ENCODE peak calls at places on chromosomes 4 and X, in ten cellular contexts. One of them, this sample, is unnamed. For H3K4me1, the result is how much of the 10 kb centered on the place peaks cover.

GRCh38 chrX:47138171-47138570 is 6.3 kb downstream of the NDUFB11 start:
- DNase-seq in cardiac muscle cell: no peak
- DNase-seq in right atrium auricular region: no peak
- DNase-seq in upper lobe of right lung: no peak
- DNase-seq in CD8-positive, alpha-beta T cell: no peak
- DNase-seq in neuronal stem cell: no peak
- DNase-seq in fibroblast of lung: no peak
- DNase-seq in thyroid gland: peak
- DNase-seq in stomach: no peak
- DNase-seq in HCT116: no peak
- DNase-seq in this sample: no peak

GRCh38 chrX:41737065-41737464 is 13.1 kb downstream of the GPR82 start:
- DNase-seq in cardiac muscle cell: no peak
- DNase-seq in thyroid gland: no peak
- DNase-seq in stomach: no peak
- DNase-seq in neuronal stem cell: no peak
- DNase-seq in HCT116: no peak
- DNase-seq in fibroblast of lung: no peak
- DNase-seq in CD8-positive, alpha-beta T cell: no peak
- DNase-seq in upper lobe of right lung: no peak
- DNase-seq in right atrium auricular region: no peak
- DNase-seq in this sample: no peak

GRCh38 chr4:26884486-26884988 is 23.9 kb downstream of the STIM2 start:
- DNase-seq in neuronal stem cell: no peak
- DNase-seq in HCT116: no peak
- DNase-seq in thyroid gland: no peak
- DNase-seq in upper lobe of right lung: no peak
- DNase-seq in fibroblast of lung: no peak
- DNase-seq in CD8-positive, alpha-beta T cell: no peak
- DNase-seq in stomach: no peak
- DNase-seq in cardiac muscle cell: peak
- DNase-seq in right atrium auricular region: no peak
- DNase-seq in this sample: no peak

GRCh38 chrX:97895751-97896150 is 1012.0 kb downstream of the RPA4 start:
- DNase-seq in upper lobe of right lung: no peak
- DNase-seq in cardiac muscle cell: no peak
- DNase-seq in fibroblast of lung: peak
- DNase-seq in HCT116: no peak
- DNase-seq in thyroid gland: no peak
- DNase-seq in stomach: no peak
- DNase-seq in CD8-positive, alpha-beta T cell: no peak
- DNase-seq in neuronal stem cell: no peak
- DNase-seq in right atrium auricular region: no peak
- DNase-seq in this sample: peak

GRCh38 chr4:145481164-145481941 is at the start of gene SMAD1:
- DNase-seq in neuronal stem cell: peak
- DNase-seq in right atrium auricular region: peak
- DNase-seq in thyroid gland: peak
- DNase-seq in cardiac muscle cell: peak
- DNase-seq in HCT116: peak
- DNase-seq in CD8-positive, alpha-beta T cell: no peak
- DNase-seq in upper lobe of right lung: peak
- DNase-seq in fibroblast of lung: peak
- DNase-seq in stomach: peak
- DNase-seq in this sample: peak

GRCh38 chr4:183601381-183601780 is 57.6 kb downstream of the RWDD4 start:
- DNase-seq in right atrium auricular region: no peak
- DNase-seq in fibroblast of lung: no peak
- DNase-seq in neuronal stem cell: no peak
- DNase-seq in stomach: no peak
- DNase-seq in upper lobe of right lung: no peak
- DNase-seq in HCT116: no peak
- DNase-seq in CD8-positive, alpha-beta T cell: no peak
- DNase-seq in thyroid gland: no peak
- DNase-seq in cardiac muscle cell: no peak
- DNase-seq in this sample: no peak

GRCh38 chr4:101761405-101761804 is 29.1 kb upstream of the BANK1 start:
- DNase-seq in right atrium auricular region: no peak
- DNase-seq in CD8-positive, alpha-beta T cell: no peak
- DNase-seq in HCT116: no peak
- DNase-seq in thyroid gland: no peak
- DNase-seq in fibroblast of lung: no peak
- DNase-seq in upper lobe of right lung: no peak
- DNase-seq in neuronal stem cell: no peak
- DNase-seq in stomach: no peak
- DNase-seq in cardiac muscle cell: no peak
- DNase-seq in this sample: no peak

GRCh38 chr4:152810715-152811287 is 31.0 kb downstream of the ARFIP1 start:
- DNase-seq in thyroid gland: no peak
- DNase-seq in cardiac muscle cell: no peak
- DNase-seq in right atrium auricular region: no peak
- DNase-seq in stomach: no peak
- DNase-seq in neuronal stem cell: no peak
- DNase-seq in CD8-positive, alpha-beta T cell: no peak
- DNase-seq in HCT116: no peak
- DNase-seq in fibroblast of lung: no peak
- DNase-seq in upper lobe of right lung: no peak
- DNase-seq in this sample: no peak

GRCh38 chr4:100340534-100341364 is 150.5 kb upstream of the DDIT4L start:
- DNase-seq in fibroblast of lung: peak
- DNase-seq in stomach: no peak
- DNase-seq in upper lobe of right lung: no peak
- DNase-seq in cardiac muscle cell: no peak
- DNase-seq in HCT116: no peak
- DNase-seq in CD8-positive, alpha-beta T cell: no peak
- DNase-seq in neuronal stem cell: no peak
- DNase-seq in right atrium auricular region: no peak
- DNase-seq in thyroid gland: no peak
- DNase-seq in this sample: peak

GRCh38 chr4:90730752-90731151 is 603.6 kb downstream of the CCSER1 start:
- DNase-seq in HCT116: no peak
- DNase-seq in right atrium auricular region: no peak
- DNase-seq in fibroblast of lung: no peak
- DNase-seq in stomach: no peak
- DNase-seq in neuronal stem cell: no peak
- DNase-seq in cardiac muscle cell: no peak
- DNase-seq in thyroid gland: no peak
- DNase-seq in upper lobe of right lung: no peak
- DNase-seq in CD8-positive, alpha-beta T cell: no peak
- DNase-seq in this sample: no peak

GRCh38 chr4:5635826-5636196 is 72.5 kb downstream of the EVC2 start:
- DNase-seq in right atrium auricular region: no peak
- DNase-seq in upper lobe of right lung: no peak
- DNase-seq in CD8-positive, alpha-beta T cell: no peak
- DNase-seq in stomach: no peak
- DNase-seq in thyroid gland: no peak
- DNase-seq in cardiac muscle cell: no peak
- DNase-seq in fibroblast of lung: peak
- DNase-seq in neuronal stem cell: no peak
- DNase-seq in HCT116: no peak
- DNase-seq in this sample: peak

GRCh38 chrX:49072712-49073095 is 1.1 kb downstream of the PRAF2 start:
- DNase-seq in upper lobe of right lung: no peak
- DNase-seq in fibroblast of lung: no peak
- DNase-seq in CD8-positive, alpha-beta T cell: no peak
- DNase-seq in neuronal stem cell: no peak
- DNase-seq in right atrium auricular region: no peak
- DNase-seq in cardiac muscle cell: no peak
- DNase-seq in HCT116: no peak
- DNase-seq in thyroid gland: no peak
- DNase-seq in stomach: no peak
- DNase-seq in this sample: peak

GRCh38 chr4:152540941-152541340 is 5.0 kb upstream of the FBXW7 start:
- DNase-seq in fibroblast of lung: no peak
- DNase-seq in stomach: no peak
- DNase-seq in thyroid gland: no peak
- DNase-seq in CD8-positive, alpha-beta T cell: no peak
- DNase-seq in HCT116: no peak
- DNase-seq in neuronal stem cell: no peak
- DNase-seq in right atrium auricular region: no peak
- DNase-seq in upper lobe of right lung: no peak
- DNase-seq in cardiac muscle cell: no peak
- DNase-seq in this sample: no peak

GRCh38 chr4:71229477-71230257 is 109.2 kb upstream of the SLC4A4 start:
- DNase-seq in stomach: peak
- DNase-seq in CD8-positive, alpha-beta T cell: no peak
- DNase-seq in HCT116: peak
- DNase-seq in cardiac muscle cell: peak
- DNase-seq in fibroblast of lung: peak
- DNase-seq in right atrium auricular region: no peak
- DNase-seq in upper lobe of right lung: no peak
- DNase-seq in neuronal stem cell: peak
- DNase-seq in thyroid gland: peak
- DNase-seq in this sample: peak

GRCh38 chr4:25180524-25181131 is 20.4 kb upstream of the SEPSECS start:
- DNase-seq in CD8-positive, alpha-beta T cell: no peak
- DNase-seq in HCT116: peak
- DNase-seq in cardiac muscle cell: peak
- DNase-seq in stomach: peak
- DNase-seq in neuronal stem cell: peak
- DNase-seq in fibroblast of lung: peak
- DNase-seq in thyroid gland: peak
- DNase-seq in upper lobe of right lung: no peak
- DNase-seq in right atrium auricular region: no peak
- DNase-seq in this sample: peak

GRCh38 chr4:41655177-41655576 is 93.3 kb downstream of the PHOX2B start:
- DNase-seq in thyroid gland: no peak
- DNase-seq in cardiac muscle cell: no peak
- DNase-seq in stomach: no peak
- DNase-seq in upper lobe of right lung: no peak
- DNase-seq in neuronal stem cell: no peak
- DNase-seq in HCT116: no peak
- DNase-seq in fibroblast of lung: peak
- DNase-seq in right atrium auricular region: no peak
- DNase-seq in CD8-positive, alpha-beta T cell: no peak
- DNase-seq in this sample: no peak

GRCh38 chr4:7938513-7939376 is 916 bp downstream of the AFAP1 start:
- DNase-seq in thyroid gland: peak
- DNase-seq in CD8-positive, alpha-beta T cell: no peak
- DNase-seq in upper lobe of right lung: no peak
- DNase-seq in cardiac muscle cell: peak
- DNase-seq in right atrium auricular region: peak
- DNase-seq in neuronal stem cell: no peak
- DNase-seq in fibroblast of lung: no peak
- DNase-seq in stomach: peak
- DNase-seq in HCT116: no peak
- DNase-seq in this sample: peak
- H3K4me1 ChIP-seq in thyroid gland: under half
- H3K4me1 ChIP-seq in CD8-positive, alpha-beta T cell: under half
- H3K4me1 ChIP-seq in upper lobe of right lung: under half
- H3K4me1 ChIP-seq in cardiac muscle cell: under half
- H3K4me1 ChIP-seq in right atrium auricular region: under half
- H3K4me1 ChIP-seq in neuronal stem cell: under half
- H3K4me1 ChIP-seq in fibroblast of lung: under half
- H3K4me1 ChIP-seq in stomach: under half
- H3K4me1 ChIP-seq in HCT116: under half
- H3K4me1 ChIP-seq in this sample: half or more

DNA sequence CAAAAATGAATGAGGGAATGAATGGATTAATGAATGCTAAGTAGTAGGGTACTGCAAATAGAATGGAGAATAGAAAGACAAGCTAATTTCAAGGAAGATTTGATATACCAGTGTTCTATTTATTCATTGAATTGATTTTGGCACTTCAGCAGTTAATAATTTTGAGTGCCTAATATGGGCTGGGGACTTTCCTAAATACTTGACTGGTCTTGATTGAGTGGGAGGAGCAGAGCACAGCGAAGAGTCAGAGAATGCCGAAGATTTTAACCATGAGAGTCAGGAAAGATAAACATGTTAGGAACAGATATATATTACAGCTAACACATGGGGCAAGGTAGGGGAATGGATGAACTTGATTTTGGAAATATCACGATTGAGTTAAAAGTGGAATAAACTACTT is 10.6 kb downstream of the IL15 start:
- DNase-seq in CD8-positive, alpha-beta T cell: no peak
- DNase-seq in HCT116: no peak
- DNase-seq in neuronal stem cell: no peak
- DNase-seq in fibroblast of lung: peak
- DNase-seq in cardiac muscle cell: no peak
- DNase-seq in upper lobe of right lung: no peak
- DNase-seq in thyroid gland: no peak
- DNase-seq in stomach: no peak
- DNase-seq in right atrium auricular region: no peak
- DNase-seq in this sample: no peak
- H3K4me1 ChIP-seq in CD8-positive, alpha-beta T cell: under half
- H3K4me1 ChIP-seq in HCT116: under half
- H3K4me1 ChIP-seq in neuronal stem cell: under half
- H3K4me1 ChIP-seq in fibroblast of lung: under half
- H3K4me1 ChIP-seq in cardiac muscle cell: under half
- H3K4me1 ChIP-seq in upper lobe of right lung: under half
- H3K4me1 ChIP-seq in thyroid gland: under half
- H3K4me1 ChIP-seq in stomach: under half
- H3K4me1 ChIP-seq in right atrium auricular region: under half
- H3K4me1 ChIP-seq in this sample: under half

DNA sequence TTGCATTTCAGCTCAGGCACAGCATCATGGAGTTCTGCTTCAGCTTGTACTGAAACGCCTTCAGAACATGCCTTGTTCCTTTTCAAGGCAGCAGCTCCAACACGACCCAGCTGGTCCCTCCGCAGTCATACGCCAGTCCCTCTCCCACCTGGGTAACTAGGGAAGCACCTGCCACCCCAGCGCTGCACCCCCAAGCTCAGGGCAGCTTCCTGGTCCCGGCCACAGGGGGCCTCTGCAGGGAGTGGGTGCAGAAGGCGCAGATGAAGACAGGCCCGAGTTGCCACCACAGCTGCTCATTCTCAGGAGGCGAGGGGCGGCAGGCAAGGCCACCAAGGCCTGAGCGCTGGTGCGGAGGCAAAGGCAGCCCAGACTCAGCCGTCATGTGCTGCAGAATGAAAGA is 21.8 kb downstream of the WDR1 start:
- DNase-seq in thyroid gland: no peak
- DNase-seq in CD8-positive, alpha-beta T cell: no peak
- DNase-seq in cardiac muscle cell: no peak
- DNase-seq in fibroblast of lung: no peak
- DNase-seq in neuronal stem cell: no peak
- DNase-seq in stomach: no peak
- DNase-seq in HCT116: no peak
- DNase-seq in upper lobe of right lung: no peak
- DNase-seq in right atrium auricular region: no peak
- DNase-seq in this sample: no peak
- H3K4me1 ChIP-seq in thyroid gland: under half
- H3K4me1 ChIP-seq in CD8-positive, alpha-beta T cell: half or more
- H3K4me1 ChIP-seq in cardiac muscle cell: half or more
- H3K4me1 ChIP-seq in fibroblast of lung: half or more
- H3K4me1 ChIP-seq in neuronal stem cell: under half
- H3K4me1 ChIP-seq in stomach: half or more
- H3K4me1 ChIP-seq in HCT116: half or more
- H3K4me1 ChIP-seq in upper lobe of right lung: half or more
- H3K4me1 ChIP-seq in right atrium auricular region: under half
- H3K4me1 ChIP-seq in this sample: under half

DNA sequence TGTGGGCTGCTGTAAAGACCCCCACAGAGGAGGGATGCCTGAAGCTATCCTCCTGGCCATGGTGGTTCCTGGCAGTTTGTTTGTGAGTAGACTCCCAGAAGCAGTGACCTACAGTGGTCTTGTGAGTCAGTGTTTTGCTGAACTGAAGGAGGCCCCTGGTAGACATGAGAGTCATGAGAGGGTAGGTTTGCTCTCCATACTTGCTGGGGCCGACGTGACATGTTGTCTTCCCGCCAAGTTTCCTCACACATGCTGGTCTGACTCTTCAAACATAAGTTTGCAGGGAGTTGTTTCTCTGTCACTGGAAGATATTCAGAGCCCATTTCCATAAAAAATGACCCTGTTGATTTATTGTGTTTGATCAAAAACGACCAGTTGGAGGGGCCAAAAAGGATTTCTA is 131.1 kb upstream of the SCML1 start:
- DNase-seq in cardiac muscle cell: no peak
- DNase-seq in fibroblast of lung: peak
- DNase-seq in neuronal stem cell: no peak
- DNase-seq in thyroid gland: no peak
- DNase-seq in upper lobe of right lung: no peak
- DNase-seq in CD8-positive, alpha-beta T cell: no peak
- DNase-seq in HCT116: no peak
- DNase-seq in right atrium auricular region: no peak
- DNase-seq in stomach: no peak
- DNase-seq in this sample: no peak
- H3K4me1 ChIP-seq in cardiac muscle cell: under half
- H3K4me1 ChIP-seq in fibroblast of lung: under half
- H3K4me1 ChIP-seq in neuronal stem cell: under half
- H3K4me1 ChIP-seq in thyroid gland: under half
- H3K4me1 ChIP-seq in upper lobe of right lung: under half
- H3K4me1 ChIP-seq in CD8-positive, alpha-beta T cell: under half
- H3K4me1 ChIP-seq in HCT116: under half
- H3K4me1 ChIP-seq in right atrium auricular region: under half
- H3K4me1 ChIP-seq in stomach: under half
- H3K4me1 ChIP-seq in this sample: under half